ENCODE peak calls at places on chromosomes 1 and 21, in seven cellular contexts. F, C, V, G, Z, P and K are unnamed samples.

GRCh38 chr1:243482237-243483022 is 226.6 kb downstream of the SDCCAG8 start:
- DNase-seq in F (peak; percentile 49), C (peak; percentile 69), V (peak; percentile 55), G (peak; percentile 38), Z (no peak), P (peak; percentile 32), K (peak; percentile 92)

GRCh38 chr1:51622455-51622913 is 5.6 kb downstream of the OSBPL9 start:
- DNase-seq in F (peak; percentile 80), C (peak; percentile 64), V (peak; percentile 65), G (no peak), Z (peak; percentile 5), P (peak; percentile 93), K (peak; percentile 97)

GRCh38 chr1:26747048-26747447 is 40.7 kb upstream of the PIGV start:
- DNase-seq in F (no peak), C (no peak), V (no peak), G (no peak), Z (no peak), P (no peak), K (peak; percentile 86)

GRCh38 chr21:45556645-45557601 is 14.7 kb upstream of the SLC19A1 start:
- DNase-seq in F (no peak), C (peak; percentile 29), V (peak; percentile 23), G (no peak), Z (no peak), P (no peak), K (no peak)

GRCh38 chr1:165903672-165904071 is 76.3 kb downstream of the UCK2 start:
- DNase-seq in F (peak; percentile 80), C (no peak), V (peak; percentile 59), G (no peak), Z (no peak), P (no peak), K (no peak)

GRCh38 chr1:38244218-38244617 is 197.6 kb upstream of the POU3F1 start:
- DNase-seq in F (no peak), C (peak; percentile 82), V (no peak), G (no peak), Z (peak; percentile 17), P (no peak), K (peak; percentile 40)

GRCh38 chr1:209155556-209155955 is 428.0 kb upstream of the CAMK1G start:
- DNase-seq in F (no peak), C (peak; percentile 55), V (peak; percentile 20), G (peak; percentile 65), Z (no peak), P (no peak), K (peak; percentile 92)

GRCh38 chr1:89790592-89790991 is 30.2 kb upstream of the LRRC8D start:
- DNase-seq in F (no peak), C (no peak), V (no peak), G (no peak), Z (no peak), P (no peak), K (no peak)

GRCh38 chr1:114322207-114322606 is 168.5 kb upstream of the SYT6 start:
- DNase-seq in F (no peak), C (no peak), V (no peak), G (no peak), Z (no peak), P (no peak), K (no peak)

GRCh38 chr1:66247415-66248208 is 286.3 kb upstream of the SGIP1 start:
- DNase-seq in F (no peak), C (no peak), V (no peak), G (no peak), Z (no peak), P (no peak), K (no peak)

GRCh38 chr1:113027449-113027848 is 45.5 kb upstream of the LRIG2 start:
- DNase-seq in F (no peak), C (peak; percentile 92), V (no peak), G (no peak), Z (peak; percentile 86), P (no peak), K (peak; percentile 81)

GRCh38 chr1:59516881-59517280 is 220.0 kb downstream of the FGGY start:
- DNase-seq in F (no peak), C (no peak), V (no peak), G (no peak), Z (no peak), P (no peak), K (no peak)

DNA sequence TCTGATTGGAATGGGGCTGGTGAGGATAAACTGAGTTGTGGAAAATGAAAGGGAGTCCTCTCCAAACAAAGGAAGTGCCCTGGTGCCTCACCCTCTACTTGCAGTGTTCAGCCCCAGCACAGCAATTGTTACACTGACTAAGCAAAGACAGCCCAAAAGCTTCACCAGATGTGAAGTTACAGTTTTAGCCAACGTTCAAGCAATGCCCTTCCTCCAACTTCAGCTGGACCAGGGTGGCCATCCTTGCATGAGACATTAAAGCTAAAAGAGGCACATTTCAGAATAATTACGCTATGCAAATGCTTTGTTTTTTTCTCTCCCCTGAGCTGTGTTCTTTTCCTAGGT is 249.2 kb downstream of the NTNG1 start:
- DNase-seq in F (no peak), C (no peak), V (no peak), G (no peak), Z (no peak), P (no peak), K (no peak)
- H3K79me1 ChIP-seq in F (no peaks in the 10 kb centered on the region), C (no peaks in the 10 kb centered on the region), V (no peaks in the 10 kb centered on the region), G (no peaks in the 10 kb centered on the region), Z (no peaks in the 10 kb centered on the region), P (no peaks in the 10 kb centered on the region), K (no peaks in the 10 kb centered on the region)

GRCh38 chr1:181179279-181179979 is 90.9 kb downstream of the IER5 start:
- DNase-seq in F (no peak), C (no peak), V (no peak), G (no peak), Z (no peak), P (no peak), K (peak; percentile 55)
- H3K79me1 ChIP-seq in F (no peaks in the 10 kb centered on the region), C (no peaks in the 10 kb centered on the region), V (no peaks in the 10 kb centered on the region), G (no peaks in the 10 kb centered on the region), Z (no peaks in the 10 kb centered on the region), P (no peaks in the 10 kb centered on the region), K (no peaks in the 10 kb centered on the region)

GRCh38 chr1:146016891-146017290 is 4.6 kb downstream of the HJV start:
- DNase-seq in F (no peak), C (no peak), V (no peak), G (no peak), Z (no peak), P (no peak), K (no peak)
- H3K79me1 ChIP-seq in F (no peaks in the 10 kb centered on the region), C (no peaks in the 10 kb centered on the region), V (no peaks in the 10 kb centered on the region), G (no peaks in the 10 kb centered on the region), Z (no peaks in the 10 kb centered on the region), P (no peaks in the 10 kb centered on the region), K (no peaks in the 10 kb centered on the region)

GRCh38 chr21:40165212-40165611 is 298.0 kb downstream of the PCP4 start:
- DNase-seq in F (no peak), C (no peak), V (no peak), G (peak; percentile 30), Z (no peak), P (no peak), K (peak; percentile 26)

GRCh38 chr21:40165671-40166070 is 298.4 kb downstream of the PCP4 start:
- DNase-seq in F (no peak), C (no peak), V (no peak), G (peak; percentile 56), Z (no peak), P (no peak), K (peak; percentile 63)

GRCh38 chr21:40169971-40170370 is 302.7 kb downstream of the PCP4 start:
- DNase-seq in F (no peak), C (no peak), V (no peak), G (no peak), Z (no peak), P (no peak), K (no peak)

GRCh38 chr21:40160911-40161310 is 293.7 kb downstream of the PCP4 start:
- DNase-seq in F (no peak), C (no peak), V (no peak), G (no peak), Z (no peak), P (no peak), K (peak; percentile 18)

GRCh38 chr21:40166291-40166843 is 299.1 kb downstream of the PCP4 start:
- DNase-seq in F (no peak), C (no peak), V (no peak), G (peak; percentile 9), Z (no peak), P (no peak), K (peak; percentile 69)
- H3K79me1 ChIP-seq in F (no peaks in the 10 kb centered on the region), C (no peaks in the 10 kb centered on the region), V (no peaks in the 10 kb centered on the region), G (no peaks in the 10 kb centered on the region), Z (no peaks in the 10 kb centered on the region), P (no peaks in the 10 kb centered on the region), K (no peaks in the 10 kb centered on the region)

GRCh38 chr1:997728-998050 is 2.2 kb downstream of the HES4 start:
- DNase-seq in F (no peak), C (no peak), V (no peak), G (no peak), Z (no peak), P (no peak), K (no peak)

GRCh38 chr1:995665-996633 is 3.9 kb downstream of the HES4 start:
- DNase-seq in F (no peak), C (peak; percentile 35), V (peak; percentile 47), G (no peak), Z (no peak), P (no peak), K (no peak)

GRCh38 chr1:991895-992294 is 8.0 kb downstream of the HES4 start:
- DNase-seq in F (no peak), C (no peak), V (peak; percentile 50), G (no peak), Z (no peak), P (no peak), K (no peak)

GRCh38 chr1:996851-997727 is 2.8 kb downstream of the HES4 start:
- DNase-seq in F (no peak), C (peak; percentile 37), V (peak; percentile 62), G (no peak), Z (no peak), P (no peak), K (no peak)

GRCh38 chr1:993379-993995 is 6.4 kb downstream of the HES4 start:
- DNase-seq in F (peak; percentile 25), C (no peak), V (peak; percentile 60), G (no peak), Z (no peak), P (no peak), K (no peak)
- H3K79me1 ChIP-seq in F (no peaks in the 10 kb centered on the region), C (no peaks in the 10 kb centered on the region), V (no peaks in the 10 kb centered on the region), G (peaks cover 12% of the 10 kb centered on the region), Z (no peaks in the 10 kb centered on the region), P (peaks cover 1% of the 10 kb centered on the region), K (no peaks in the 10 kb centered on the region)